ENCODE peak calls at places on chromosome 9, in seven cellular contexts. P is GM04503, H is heart right ventricle, E is NCI-H1092, W is hypothalamus, J is AG08395, L is NT2/D1. K is an unnamed sample.

GRCh38 chr9:93590609-93591234 is 14.3 kb downstream of the PHF2 start:
- DNase-seq in P (no peak), H (no peak), E (no peak), W (no peak), J (no peak), L (no peak), K (no peak)

GRCh38 chr9:82170871-82171270 is 182.3 kb downstream of the SPATA31D1 start:
- DNase-seq in P (no peak), H (no peak), E (no peak), W (no peak), J (peak; percentile 25), L (no peak), K (no peak)

GRCh38 chr9:119853126-119853525 is 483.9 kb upstream of the BRINP1 start:
- DNase-seq in P (no peak), H (no peak), E (peak; percentile 11), W (no peak), J (no peak), L (no peak), K (no peak)

GRCh38 chr9:96391021-96391765 is 7.7 kb upstream of the SLC35D2 start:
- DNase-seq in P (no peak), H (no peak), E (no peak), W (no peak), J (no peak), L (no peak), K (no peak)

GRCh38 chr9:77848428-77848827 is 183.2 kb downstream of the GNAQ start:
- DNase-seq in P (no peak), H (no peak), E (no peak), W (peak; percentile 32), J (no peak), L (no peak), K (no peak)

GRCh38 chr9:93198117-93198838 is 14.3 kb downstream of the WNK2 start:
- DNase-seq in P (no peak), H (no peak), E (no peak), W (no peak), J (no peak), L (no peak), K (peak; percentile 39)

GRCh38 chr9:15475923-15476536 is 34.7 kb downstream of the PSIP1 start:
- DNase-seq in P (no peak), H (no peak), E (no peak), W (no peak), J (no peak), L (no peak), K (no peak)

GRCh38 chr9:36980148-36980974 is 53.7 kb downstream of the PAX5 start:
- DNase-seq in P (no peak), H (no peak), E (peak; percentile 91), W (no peak), J (no peak), L (peak; percentile 68), K (no peak)

GRCh38 chr9:115945009-115945431 is 208.6 kb upstream of the PAPPA start:
- DNase-seq in P (no peak), H (peak; percentile 52), E (no peak), W (no peak), J (no peak), L (no peak), K (no peak)

GRCh38 chr9:23117621-23118020 is 671.0 kb downstream of the DMRTA1 start:
- DNase-seq in P (no peak), H (no peak), E (no peak), W (no peak), J (no peak), L (no peak), K (no peak)

GRCh38 chr9:88852794-88853193 is 138.5 kb upstream of the S1PR3 start:
- DNase-seq in P (peak; percentile 59), H (peak; percentile 46), E (no peak), W (no peak), J (peak; percentile 84), L (peak; percentile 32), K (no peak)

GRCh38 chr9:85298434-85298833 is 443.3 kb downstream of the AGTPBP1 start:
- DNase-seq in P (no peak), H (no peak), E (no peak), W (no peak), J (no peak), L (no peak), K (no peak)

GRCh38 chr9:16625831-16626230 is 244.6 kb downstream of the BNC2 start:
- DNase-seq in P (no peak), H (no peak), E (no peak), W (no peak), J (no peak), L (no peak), K (no peak)

GRCh38 chr9:20618361-20618799 is 3.9 kb downstream of the MLLT3 start:
- DNase-seq in P (no peak), H (peak; percentile 67), E (no peak), W (no peak), J (no peak), L (no peak), K (no peak)

GRCh38 chr9:137435980-137436760 is 5.0 kb downstream of the ENTPD8 start:
- DNase-seq in P (peak; percentile 24), H (no peak), E (no peak), W (no peak), J (peak; percentile 98), L (no peak), K (peak; percentile 86)

GRCh38 chr9:91837982-91838731 is 111.9 kb downstream of the ROR2 start:
- DNase-seq in P (no peak), H (peak; percentile 31), E (peak; percentile 89), W (no peak), J (peak; percentile 17), L (no peak), K (peak; percentile 86)

GRCh38 chr9:106892632-106893031 is 29.7 kb downstream of the ZNF462 start:
- DNase-seq in P (peak; percentile 89), H (peak; percentile 41), E (no peak), W (no peak), J (peak; percentile 97), L (peak; percentile 87), K (peak; percentile 92)